ENCODE peak calls at places on chromosomes 6 and 20, in four cellular contexts. S is lower lobe of right lung, O is heart left ventricle, D is HCT116. W is an unnamed sample.

GRCh38 chr6:139369568-139370046 is 4.8 kb downstream of the CITED2 start:
- DNase-seq in S (no peak), O (no peak), D (no peak), W (no peak)

GRCh38 chr20:52484438-52484837 is 292.9 kb upstream of the ZFP64 start:
- DNase-seq in S (no peak), O (no peak), D (no peak), W (no peak)

GRCh38 chr6:9408718-9409117 is 973.4 kb upstream of the SLC35B3 start:
- DNase-seq in S (no peak), O (no peak), D (no peak), W (no peak)

GRCh38 chr20:51265366-51265765 is 242.5 kb upstream of the KCNG1 start:
- DNase-seq in S (no peak), O (no peak), D (no peak), W (no peak)

GRCh38 chr6:99287523-99287922 is 62.0 kb downstream of the FAXC start:
- DNase-seq in S (no peak), O (no peak), D (no peak), W (no peak)

GRCh38 chr20:8156603-8157079 is 24.6 kb downstream of the PLCB1 start:
- DNase-seq in S (no peak), O (no peak), D (peak), W (no peak)

GRCh38 chr6:75202676-75203131 is 3.1 kb downstream of the COL12A1 start:
- DNase-seq in S (no peak), O (no peak), D (no peak), W (no peak)

GRCh38 chr6:19492631-19493030 is 344.5 kb upstream of the ID4 start:
- DNase-seq in S (no peak), O (no peak), D (no peak), W (no peak)

GRCh38 chr20:41063442-41063841 is 34.8 kb downstream of the TOP1 start:
- DNase-seq in S (no peak), O (no peak), D (no peak), W (no peak)

GRCh38 chr6:133623621-133624020 is 265.3 kb upstream of the TCF21 start:
- DNase-seq in S (no peak), O (no peak), D (no peak), W (no peak)

GRCh38 chr6:152897807-152898399 is 84.9 kb downstream of the FBXO5 start:
- DNase-seq in S (peak), O (peak), D (peak), W (peak)

GRCh38 chr6:82525775-82526515 is 162.3 kb downstream of the TPBG start:
- DNase-seq in S (no peak), O (no peak), D (no peak), W (no peak)

GRCh38 chr6:152221806-152222628 is 414.5 kb downstream of the ESR1 start:
- DNase-seq in S (no peak), O (no peak), D (no peak), W (no peak)

GRCh38 chr20:43936371-43936770 is 21.7 kb downstream of the TOX2 start:
- DNase-seq in S (no peak), O (no peak), D (no peak), W (no peak)

GRCh38 chr20:17796096-17796563 is 96.4 kb downstream of the BANF2 start:
- DNase-seq in S (peak), O (peak), D (no peak), W (no peak)

GRCh38 chr20:61527626-61528025 is 275.6 kb downstream of the CDH4 start:
- DNase-seq in S (no peak), O (no peak), D (no peak), W (no peak)

GRCh38 chr20:8624046-8624445 is 444.8 kb upstream of the PLCB4 start:
- DNase-seq in S (no peak), O (no peak), D (no peak), W (no peak)

GRCh38 chr6:11120273-11121005 is 8.9 kb upstream of the ERVFRD-1 start:
- DNase-seq in S (no peak), O (no peak), D (no peak), W (no peak)

GRCh38 chr6:20455175-20456075 is 53.7 kb downstream of the E2F3 start:
- DNase-seq in S (no peak), O (no peak), D (no peak), W (no peak)

DNA sequence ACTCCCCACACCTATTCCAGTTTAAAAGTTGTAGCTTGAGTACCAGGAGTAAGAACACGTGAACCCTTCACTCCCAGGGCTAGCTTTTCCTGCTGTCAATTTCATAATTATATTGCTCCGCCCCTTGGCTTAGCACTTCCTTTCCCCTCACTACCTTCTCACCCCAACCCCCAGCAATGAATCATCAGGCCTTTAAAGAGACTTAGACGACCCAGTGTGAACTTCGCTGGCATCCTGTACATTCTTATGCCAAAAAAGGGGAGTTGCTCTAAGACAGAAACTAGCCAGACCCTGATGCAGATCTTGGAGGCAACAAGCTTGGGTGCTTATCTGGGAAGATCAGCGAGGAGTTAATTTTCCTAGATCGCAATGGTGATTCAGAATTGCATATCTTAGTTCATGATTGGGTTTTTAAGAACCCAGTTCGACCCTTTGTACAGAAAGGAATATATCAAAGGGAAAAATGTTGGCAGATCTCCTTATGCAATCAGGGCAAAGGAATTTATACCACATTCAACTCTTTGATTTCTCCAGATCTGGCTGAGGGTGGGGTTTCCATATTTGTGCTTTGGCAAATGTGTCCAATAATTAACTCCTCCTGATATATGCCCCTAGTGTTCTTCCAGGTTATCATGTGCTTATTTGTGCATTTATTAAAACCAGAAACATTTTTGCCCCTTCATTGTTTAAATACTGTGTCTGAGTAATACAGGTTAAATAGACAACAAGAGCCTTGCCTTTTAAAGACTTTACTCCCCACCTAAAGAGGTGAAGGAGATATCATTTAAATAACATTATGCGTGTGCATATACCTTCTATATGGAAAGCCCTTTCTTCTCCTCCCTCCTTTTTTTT is 8.1 kb upstream of the ATXN1 start:
- DNase-seq in S (no peak), O (peak), D (peak), W (no peak)
- H3K4me3 ChIP-seq in S (no peak), O (no peak), D (no peak), W (no peak)

GRCh38 chr20:3767434-3768341 is at the start of gene ADISSP:
- DNase-seq in S (peak), O (peak), D (peak), W (peak)
- TF ChIP-seq CTCF in S (no peak), O (no peak), D (no peak), W (peak)

DNA sequence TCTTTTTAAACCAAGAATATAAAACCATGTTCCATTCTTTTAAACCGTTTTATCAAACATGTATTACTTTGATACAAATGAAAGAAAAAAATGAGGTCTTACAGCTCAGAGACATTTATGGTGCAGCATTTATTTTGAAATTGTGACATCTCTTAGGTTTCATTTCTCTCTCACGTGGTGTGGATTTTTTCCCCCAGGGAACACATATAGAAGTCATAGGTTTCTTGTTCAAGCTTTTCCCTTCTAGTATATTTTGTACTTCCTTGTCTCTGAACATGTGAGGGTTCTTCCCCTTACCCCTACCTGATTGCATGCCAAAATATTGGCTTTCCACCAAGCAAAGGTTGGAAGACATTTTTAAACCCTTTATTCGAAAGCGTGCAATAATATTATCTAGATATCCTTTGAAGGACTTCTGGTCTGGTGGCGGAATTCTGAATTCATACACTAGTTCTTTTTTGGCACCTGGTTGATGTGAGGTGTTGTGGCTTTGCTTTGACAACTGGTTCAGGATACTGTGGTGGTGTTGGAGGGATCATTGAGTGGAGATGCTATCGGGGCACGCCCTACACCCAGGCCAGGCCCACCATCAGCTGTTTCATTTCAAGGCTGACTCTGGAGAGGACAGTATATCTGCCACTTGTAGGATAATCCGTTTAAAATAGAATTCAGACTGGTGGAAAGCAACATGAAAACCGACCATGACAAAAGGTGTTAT is 5.6 kb upstream of the FAM50B start:
- DNase-seq in S (no peak), O (no peak), D (no peak), W (peak)
- H3K4me3 ChIP-seq in S (no peak), O (no peak), D (no peak), W (no peak)

DNA sequence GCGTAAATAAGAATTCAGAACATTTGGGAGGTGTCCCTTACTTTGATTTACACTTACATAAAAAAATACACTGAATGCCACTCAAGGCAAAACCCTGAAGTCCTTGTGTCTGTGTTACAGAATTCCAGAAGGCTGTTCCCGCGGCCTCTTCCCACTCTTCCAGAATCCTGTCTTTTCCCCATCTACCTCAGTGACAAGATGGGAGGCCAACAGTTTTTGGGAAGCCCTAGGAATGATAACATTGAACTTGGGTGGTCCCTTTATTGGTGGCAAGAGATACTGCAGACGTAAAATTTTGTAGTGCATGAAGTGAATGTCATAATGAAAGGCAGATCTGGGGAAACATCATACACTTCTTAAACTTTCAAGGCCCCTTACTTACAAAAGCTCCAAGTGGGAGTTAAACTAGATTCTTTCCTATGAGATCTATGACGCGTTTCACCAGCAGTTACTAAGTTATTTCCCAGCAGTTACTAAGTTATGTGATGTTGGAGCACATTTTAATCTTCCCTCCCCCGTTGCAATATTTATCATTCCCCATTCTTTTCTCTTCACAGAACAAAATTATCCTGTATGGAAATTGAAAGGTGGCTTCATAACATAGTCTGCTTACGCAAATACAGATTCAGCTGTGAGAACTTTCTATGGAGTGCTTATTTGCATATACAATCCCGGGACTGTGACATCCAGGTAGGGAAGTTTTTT is 79.5 kb downstream of the BCAS1 start:
- DNase-seq in S (no peak), O (no peak), D (no peak), W (no peak)
- TF ChIP-seq CTCF in S (no peak), O (no peak), D (no peak), W (no peak)

DNA sequence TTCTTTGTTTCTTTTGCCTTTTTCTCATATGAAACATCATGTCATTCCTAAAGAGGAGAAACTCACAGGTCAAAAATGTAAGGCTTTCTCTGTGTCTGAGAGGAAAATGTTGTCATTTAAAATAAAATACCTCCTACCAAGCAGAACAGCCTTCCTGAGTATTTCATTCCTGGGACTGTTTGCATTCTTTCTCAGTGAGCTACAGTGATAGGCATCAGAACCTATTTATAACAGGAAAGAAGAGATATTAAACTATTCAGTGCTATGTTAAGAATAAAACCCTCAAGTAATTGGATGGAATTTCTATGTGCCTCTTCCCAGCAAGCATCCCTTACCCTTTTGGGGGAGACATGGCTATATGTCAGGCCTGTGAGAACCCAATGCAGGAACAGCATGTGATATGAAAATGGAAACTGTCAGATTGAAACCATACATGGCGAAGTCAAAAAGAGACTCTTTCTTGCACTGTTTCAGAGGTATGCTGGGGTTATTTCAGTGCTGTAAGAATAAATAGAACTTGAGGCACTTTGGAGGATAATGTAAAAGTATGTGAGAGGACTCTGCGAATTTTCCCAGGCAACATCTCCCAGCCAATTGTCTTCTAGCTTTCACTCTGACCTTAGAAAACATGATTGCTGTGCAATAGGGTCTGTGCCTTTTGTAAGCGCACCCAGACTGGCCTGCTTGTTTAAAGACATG is 133.8 kb upstream of the CCN2 start:
- DNase-seq in S (no peak), O (no peak), D (no peak), W (no peak)
- H3K4me3 ChIP-seq in S (no peak), O (no peak), D (no peak), W (no peak)

DNA sequence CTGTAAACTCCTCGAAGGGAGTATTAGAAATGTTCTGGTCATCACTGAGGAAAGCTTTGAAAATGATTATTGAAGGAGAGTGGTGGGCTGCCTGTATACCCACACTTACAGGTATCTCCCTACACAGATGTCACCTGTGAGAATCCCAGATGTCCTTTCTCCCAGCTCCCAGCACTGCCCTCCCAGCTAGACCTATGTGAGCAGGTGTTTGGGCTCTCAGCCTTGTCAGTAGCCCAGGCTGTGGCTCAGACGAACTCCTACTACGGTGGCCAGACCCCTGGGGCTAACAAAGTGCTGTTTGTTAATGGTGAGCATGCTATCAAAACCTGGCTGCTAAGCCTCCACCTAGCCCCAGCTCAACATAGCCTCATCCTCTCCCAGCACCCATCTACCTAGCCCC is 7.1 kb downstream of the PRSS16 start:
- DNase-seq in S (no peak), O (no peak), D (no peak), W (no peak)
- TF ChIP-seq CTCF in S (no peak), O (no peak), D (no peak), W (no peak)

GRCh38 chr20:32796383-32797159 is 23.2 kb upstream of the MAPRE1 start:
- DNase-seq in S (no peak), O (no peak), D (no peak), W (no peak)
- H3K4me3 ChIP-seq in S (no peak), O (no peak), D (no peak), W (no peak)